ENCODE peak calls at places on chromosomes 7 and 10, in four cellular contexts. I is fibroblast of lung, G is AG10803, Z is neural progenitor cell. K is an unnamed sample.

GRCh38 chr10:61063911-61064310 is 119.9 kb upstream of the RHOBTB1 start:
- DNase-seq in I (peak), G (no peak), Z (peak), K (no peak)

GRCh38 chr7:38507379-38507778 is 123.8 kb downstream of the AMPH start:
- DNase-seq in I (peak), G (peak), Z (no peak), K (no peak)

GRCh38 chr10:97408496-97408992 is 7.4 kb upstream of the RRP12 start:
- DNase-seq in I (no peak), G (no peak), Z (no peak), K (no peak)

GRCh38 chr10:125116041-125116649 is 44.2 kb downstream of the CTBP2 start:
- DNase-seq in I (no peak), G (no peak), Z (no peak), K (peak)

GRCh38 chr7:87564290-87564963 is 36.3 kb downstream of the ABCB1 start:
- DNase-seq in I (peak), G (no peak), Z (peak), K (no peak)

GRCh38 chr7:91034459-91035368 is 229.5 kb upstream of the FZD1 start:
- DNase-seq in I (peak), G (peak), Z (peak), K (no peak)

GRCh38 chr10:59470570-59470969 is 108.2 kb upstream of the FAM13C start:
- DNase-seq in I (no peak), G (no peak), Z (no peak), K (no peak)

GRCh38 chr7:19317461-19317860 is 172.2 kb upstream of the FERD3L start:
- DNase-seq in I (no peak), G (no peak), Z (no peak), K (no peak)

GRCh38 chr10:113446739-113447138 is 106.1 kb upstream of the HABP2 start:
- DNase-seq in I (no peak), G (no peak), Z (no peak), K (no peak)

GRCh38 chr7:40156988-40157387 is 22.2 kb downstream of the SUGCT start:
- DNase-seq in I (no peak), G (no peak), Z (no peak), K (no peak)

GRCh38 chr10:126062132-126063032 is 166.0 kb downstream of the FANK1 start:
- DNase-seq in I (peak), G (peak), Z (no peak), K (peak)

GRCh38 chr10:102642553-102643345 is 1.5 kb upstream of the TRIM8 start:
- DNase-seq in I (peak), G (peak), Z (peak), K (peak)

GRCh38 chr10:124291009-124291671 is 127.6 kb downstream of the OAT start:
- DNase-seq in I (peak), G (no peak), Z (no peak), K (peak)

GRCh38 chr7:39016609-39017008 is 38.9 kb downstream of the POU6F2 start:
- DNase-seq in I (no peak), G (no peak), Z (no peak), K (peak)

GRCh38 chr10:86341361-86341811 is 25.2 kb downstream of the GRID1 start:
- DNase-seq in I (no peak), G (peak), Z (no peak), K (peak)

GRCh38 chr10:62814901-62815372 is 1.2 kb downstream of the EGR2 start:
- DNase-seq in I (peak), G (no peak), Z (peak), K (peak)

GRCh38 chr10:117609095-117609821 is 66.7 kb downstream of the EMX2 start:
- DNase-seq in I (peak), G (peak), Z (no peak), K (peak)

GRCh38 chr10:96512997-96513685 is 585 bp downstream of the TLL2 start:
- DNase-seq in I (peak), G (peak), Z (peak), K (no peak)

DNA sequence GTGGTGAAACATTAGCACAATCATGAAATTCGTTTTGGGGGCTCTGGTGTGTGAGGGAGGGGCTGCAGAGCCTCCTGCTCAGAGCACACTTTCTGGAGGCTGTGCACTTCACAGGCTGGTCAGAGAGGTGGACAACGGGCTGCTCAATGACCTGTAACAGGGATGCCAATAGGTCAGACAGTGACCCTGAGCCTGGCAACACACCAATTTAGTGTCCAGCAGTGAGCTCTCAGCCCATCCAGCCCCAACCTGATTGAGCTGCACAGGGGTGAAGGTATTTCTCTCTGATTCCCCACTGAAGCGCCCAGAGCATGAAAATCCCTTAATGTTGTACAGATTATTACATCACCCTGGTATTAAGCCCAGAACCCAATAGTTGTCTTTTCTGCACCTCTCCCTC is 191.3 kb upstream of the ZNF32 start:
- DNase-seq in I (no peak), G (no peak), Z (no peak), K (no peak)
- H3K4me3 ChIP-seq in I (no peak), G (no peak), Z (no peak), K (no peak)

DNA sequence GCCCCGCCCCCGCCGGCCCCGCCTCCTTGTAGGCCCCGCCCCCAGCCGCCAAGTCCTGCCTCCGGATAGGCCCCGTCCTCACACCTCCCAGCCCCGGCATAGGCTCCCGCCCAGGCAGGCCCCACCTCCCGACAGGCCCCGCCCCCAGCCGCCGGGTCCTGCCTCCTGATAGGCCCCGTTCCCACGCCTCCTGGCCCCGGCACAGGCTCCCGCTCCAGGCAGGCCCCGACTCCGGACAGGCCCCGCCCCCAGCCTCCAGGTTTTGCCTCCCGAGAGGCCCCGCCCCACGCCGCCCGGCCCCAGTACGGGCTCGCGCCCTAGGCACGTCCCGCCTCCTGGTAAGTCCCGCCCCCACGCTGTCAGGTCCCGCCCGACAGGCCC is 232 bp upstream of the MICALL2 start:
- DNase-seq in I (peak), G (peak), Z (peak), K (peak)
- H3K4me3 ChIP-seq in I (no peak), G (peak), Z (peak), K (peak)

DNA sequence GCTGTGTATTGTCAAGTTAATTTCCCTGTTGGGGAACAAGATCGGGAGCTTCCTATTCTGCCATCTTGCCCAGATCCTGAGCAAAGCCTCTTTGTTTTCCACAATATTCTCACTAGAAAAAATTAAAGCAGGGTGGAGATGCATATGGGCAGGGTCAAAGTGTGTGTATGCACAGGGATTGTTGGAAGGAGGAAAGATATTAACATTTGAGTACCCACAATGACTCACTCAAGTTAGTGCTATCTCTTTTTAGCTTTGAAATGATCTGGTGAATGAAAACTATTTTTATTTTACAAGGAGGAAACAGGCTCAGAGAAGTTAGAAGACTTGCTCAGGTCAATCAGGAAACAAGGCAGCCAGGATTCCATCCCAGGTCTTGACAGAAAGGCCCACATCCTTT is 6.7 kb upstream of the BTBD16 start:
- DNase-seq in I (peak), G (no peak), Z (no peak), K (no peak)
- H3K4me3 ChIP-seq in I (no peak), G (no peak), Z (no peak), K (no peak)

DNA sequence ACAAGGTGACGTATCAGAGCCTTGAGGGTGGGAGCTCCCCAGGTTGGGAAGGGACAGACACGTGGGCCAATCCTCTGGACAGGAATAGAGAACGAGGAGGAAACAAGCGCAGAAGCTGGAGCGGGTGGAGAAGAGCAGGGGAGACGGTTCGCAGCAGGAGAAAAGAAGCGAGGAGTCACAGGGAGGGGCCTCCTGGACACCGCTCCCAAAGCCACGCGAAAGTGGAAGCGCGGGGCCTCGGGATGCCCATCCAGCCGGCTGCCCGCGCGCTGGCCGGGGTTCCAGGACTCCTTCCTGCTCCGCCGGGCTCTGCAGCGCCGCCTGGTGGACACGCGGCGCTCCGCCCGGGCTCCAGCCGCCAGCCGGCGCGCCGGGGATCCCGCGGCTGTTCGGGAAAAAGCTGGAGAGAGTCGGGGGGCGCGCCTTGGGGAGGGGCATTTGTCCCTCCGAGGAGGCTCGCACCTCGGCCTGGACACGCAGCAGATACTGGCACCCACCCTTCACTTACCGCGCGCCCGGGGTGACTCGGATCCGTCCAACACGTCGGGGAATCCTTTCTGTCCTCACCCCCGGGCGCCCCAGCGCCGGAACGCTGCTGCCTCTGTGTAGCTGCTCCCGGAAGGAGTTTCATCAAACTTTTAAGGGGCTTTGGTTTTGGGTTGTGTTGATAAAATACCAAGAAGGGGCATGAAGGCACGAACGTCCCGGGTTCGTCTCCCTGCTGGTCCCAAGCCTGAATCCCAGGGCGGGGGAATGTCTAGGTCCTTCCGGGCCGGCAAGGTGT is 6.2 kb downstream of the ZNF503 start:
- DNase-seq in I (peak), G (peak), Z (peak), K (peak)
- H3K4me3 ChIP-seq in I (peak), G (peak), Z (peak), K (peak)

DNA sequence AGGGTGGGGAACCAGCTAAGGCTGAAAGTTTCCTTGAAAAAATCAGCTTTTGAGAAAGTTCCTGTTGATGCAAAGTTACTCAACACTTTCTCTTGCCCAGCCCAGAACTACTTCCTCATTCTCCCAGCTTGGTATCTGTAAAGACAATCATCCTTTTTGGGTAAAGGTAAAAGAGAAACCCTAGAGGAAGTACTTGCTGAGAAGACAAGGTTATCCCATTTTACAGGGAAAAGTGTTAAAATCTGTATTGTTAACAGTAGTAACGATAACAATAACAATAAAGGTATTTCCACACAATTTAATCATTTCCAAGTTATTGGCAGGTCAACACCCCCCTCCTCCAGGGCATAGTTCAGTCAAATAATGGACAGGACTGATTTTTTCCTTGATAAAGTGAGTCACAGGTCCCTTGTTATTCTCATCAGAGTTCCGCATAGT is 2.4 kb downstream of the ALOX5 start:
- DNase-seq in I (no peak), G (no peak), Z (no peak), K (no peak)
- H3K4me3 ChIP-seq in I (no peak), G (no peak), Z (no peak), K (no peak)

GRCh38 chr7:131010029-131010705 is 276.2 kb upstream of the KLF14 start:
- DNase-seq in I (no peak), G (no peak), Z (no peak), K (no peak)

GRCh38 chr7:131011437-131011752 is 277.4 kb upstream of the KLF14 start:
- DNase-seq in I (no peak), G (no peak), Z (no peak), K (peak)

GRCh38 chr7:131010714-131011436 is 276.9 kb upstream of the KLF14 start:
- DNase-seq in I (peak), G (peak), Z (no peak), K (no peak)

GRCh38 chr7:131007439-131008330 is 273.7 kb upstream of the KLF14 start:
- DNase-seq in I (peak), G (peak), Z (peak), K (no peak)

DNA sequence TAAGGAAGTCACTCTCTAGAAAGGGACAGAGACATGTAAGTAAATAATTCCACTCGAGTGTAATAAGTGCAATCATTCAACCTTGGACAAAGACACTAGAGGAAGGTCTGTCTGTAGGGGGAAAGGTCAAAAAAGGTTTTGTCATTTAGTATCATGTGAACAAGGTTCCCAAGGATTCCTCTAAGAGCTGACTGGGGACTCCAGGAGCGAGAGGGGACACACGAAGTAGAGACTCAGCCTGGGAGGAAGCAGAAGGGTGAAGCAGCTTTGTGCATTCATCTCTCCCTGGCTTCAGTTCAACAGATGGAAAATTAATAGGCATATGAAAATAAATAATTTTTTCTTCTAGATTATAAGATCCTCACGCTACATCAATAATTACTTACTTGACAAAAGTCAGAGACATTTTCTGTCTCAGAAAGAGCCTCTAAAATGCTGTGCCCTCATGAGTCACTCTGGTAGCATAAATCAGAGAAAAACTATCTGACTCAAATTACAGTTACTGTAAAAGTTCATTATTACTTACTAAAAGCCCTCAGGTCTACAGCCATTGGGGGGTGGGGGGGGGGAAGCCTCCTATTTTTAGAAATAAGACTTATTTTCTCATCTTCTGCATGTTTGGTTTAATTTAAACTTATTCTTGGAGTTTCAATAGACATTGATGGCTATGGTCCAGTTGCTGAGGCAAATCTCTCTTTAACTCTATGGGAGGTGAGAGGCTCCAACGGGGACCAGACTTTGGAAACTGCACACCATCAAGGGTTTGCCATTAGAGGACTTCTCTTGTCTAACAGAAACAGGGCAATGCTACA is 275.0 kb upstream of the KLF14 start:
- DNase-seq in I (peak), G (peak), Z (no peak), K (no peak)
- H3K4me3 ChIP-seq in I (no peak), G (no peak), Z (no peak), K (no peak)

DNA sequence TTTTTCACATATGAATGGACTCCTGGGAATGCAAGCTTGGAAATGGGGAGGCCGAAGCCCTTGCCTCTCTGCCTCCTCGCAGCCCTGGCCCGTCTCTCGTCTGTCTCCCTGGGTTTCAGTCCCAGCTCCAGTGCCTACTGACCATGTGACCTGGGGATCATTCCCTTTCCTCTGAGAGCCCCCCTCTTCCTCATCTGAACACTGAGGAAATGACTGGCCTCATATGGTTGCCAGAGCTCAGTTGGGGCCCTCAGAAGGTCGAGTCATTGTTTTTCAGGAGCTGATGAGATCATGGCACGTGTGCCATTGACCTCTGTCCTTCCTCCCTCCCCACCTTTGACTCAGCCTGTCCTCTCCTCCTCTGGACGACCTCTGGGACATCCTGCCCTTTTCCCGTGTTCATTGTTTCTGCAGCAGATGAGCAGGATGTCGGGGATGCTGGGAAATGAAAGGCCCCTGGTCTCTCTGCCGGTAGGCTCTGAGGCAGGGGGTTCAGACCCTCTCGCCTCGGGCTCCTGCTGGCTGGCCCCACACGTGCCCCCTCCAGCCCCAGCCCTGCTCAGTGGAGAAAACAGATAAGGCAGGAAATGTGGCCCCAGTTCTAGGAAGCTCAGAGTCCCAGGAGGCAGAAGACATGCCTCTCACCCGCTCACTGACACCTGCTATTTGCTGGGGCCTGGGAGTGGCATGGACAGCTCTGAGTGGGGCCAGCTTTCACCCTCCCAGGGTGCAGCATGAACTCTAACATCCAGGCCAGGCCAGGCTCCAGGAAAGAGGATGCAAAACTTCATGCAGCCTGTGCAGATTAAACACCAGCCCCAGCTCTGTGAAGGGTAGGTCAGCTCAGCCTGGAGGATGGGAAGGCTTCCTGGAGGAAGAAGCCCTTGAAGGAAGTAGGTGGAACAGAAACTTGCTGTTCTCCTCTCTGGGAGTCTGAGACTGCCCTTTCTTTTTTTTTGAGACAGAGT is 8.3 kb upstream of the PPP1R35 start:
- DNase-seq in I (peak), G (peak), Z (no peak), K (peak)
- H3K4me3 ChIP-seq in I (no peak), G (no peak), Z (no peak), K (no peak)

DNA sequence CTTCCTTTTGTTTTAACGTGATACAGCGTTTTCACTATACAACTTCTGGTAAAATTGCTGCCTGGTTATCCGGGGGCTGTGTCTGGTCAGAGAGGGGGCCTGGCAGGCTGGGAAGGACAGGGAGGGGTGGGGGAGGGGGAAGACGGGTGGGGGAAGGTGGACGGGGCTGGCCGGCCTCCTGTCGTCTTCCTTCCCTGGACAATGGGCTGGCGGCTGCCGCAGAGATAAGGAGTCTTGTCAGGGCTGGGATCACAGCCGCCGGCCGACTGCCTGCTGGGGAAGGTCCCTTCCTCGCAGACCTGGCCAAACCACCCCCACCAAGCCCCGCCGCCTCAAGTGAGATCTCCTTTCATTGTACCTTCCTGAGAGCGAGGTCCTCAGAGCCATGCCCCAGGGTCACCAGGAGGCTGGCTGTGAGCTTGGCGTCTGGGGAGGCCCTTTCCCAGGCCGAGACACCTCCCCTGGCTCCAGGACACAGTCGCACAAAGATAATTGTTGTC is 151.2 kb upstream of the TNRC18 start:
- DNase-seq in I (no peak), G (no peak), Z (peak), K (no peak)
- H3K4me3 ChIP-seq in I (no peak), G (no peak), Z (peak), K (peak)

DNA sequence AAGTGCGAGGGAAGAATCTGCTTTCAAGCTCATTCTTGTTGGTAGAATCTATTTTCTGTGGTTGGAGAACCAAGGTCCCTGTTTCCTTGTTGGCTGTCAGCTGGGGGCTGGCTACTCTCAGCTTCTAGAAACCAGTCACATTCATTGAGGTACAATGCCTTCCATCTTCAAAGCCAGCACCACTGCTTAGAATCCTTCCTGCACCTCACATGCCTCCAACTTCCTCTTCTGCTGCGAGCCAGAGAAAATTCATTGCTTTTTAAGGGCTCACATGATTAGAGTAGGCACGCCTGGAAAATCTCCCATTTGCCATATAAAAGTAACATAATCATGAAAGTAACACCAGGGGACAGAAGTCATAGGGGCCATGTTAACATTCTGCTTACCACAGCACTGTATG is 28.7 kb downstream of the TES start:
- DNase-seq in I (no peak), G (no peak), Z (no peak), K (no peak)
- H3K4me3 ChIP-seq in I (no peak), G (no peak), Z (no peak), K (no peak)

K was measured in upper lobe of right lung.